ENCODE peak calls at places on chromosomes 12 and 14, in four cellular contexts. E is Peyer's patch, Z is lung, Y is suprapubic skin. F is an unnamed sample.

GRCh38 chr14:61262082-61262481 is 19.1 kb downstream of the TMEM30B start:
- DNase-seq in E (no peak), Z (no peak), Y (no peak), F (no peak)

GRCh38 chr12:93662961-93663728 is 14.0 kb upstream of the CRADD start:
- DNase-seq in E (peak; percentile 51), Z (no peak), Y (no peak), F (peak; percentile 37)

GRCh38 chr14:26595922-26596721 is 1.7 kb downstream of the NOVA1 start:
- DNase-seq in E (no peak), Z (no peak), Y (no peak), F (no peak)

GRCh38 chr14:101039755-101040138 is 136.2 kb upstream of the RTL1 start:
- DNase-seq in E (peak; percentile 37), Z (no peak), Y (no peak), F (no peak)

GRCh38 chr14:37591311-37591940 is 3.6 kb downstream of the FOXA1 start:
- DNase-seq in E (peak; percentile 71), Z (no peak), Y (no peak), F (no peak)

GRCh38 chr14:100830681-100831080 is 4.8 kb downstream of the MEG3 start:
- DNase-seq in E (no peak), Z (no peak), Y (no peak), F (no peak)

GRCh38 chr14:90384543-90384911 is 12.3 kb upstream of the CALM1 start:
- DNase-seq in E (no peak), Z (no peak), Y (no peak), F (no peak)

GRCh38 chr14:23787436-23787835 is 151.3 kb downstream of the DHRS2 start:
- DNase-seq in E (no peak), Z (no peak), Y (no peak), F (no peak)

GRCh38 chr12:53492188-53492587 is 7.1 kb downstream of the MAP3K12 start:
- DNase-seq in E (no peak), Z (no peak), Y (no peak), F (no peak)

GRCh38 chr12:107399061-107399460 is 286.5 kb upstream of the PWP1 start:
- DNase-seq in E (no peak), Z (no peak), Y (no peak), F (no peak)

GRCh38 chr14:50559990-50560928 is at the start of gene ATL1:
- DNase-seq in E (peak; percentile 72), Z (peak; percentile 73), Y (peak; percentile 81), F (peak; percentile 63)

GRCh38 chr12:110809149-110809548 is 37.6 kb upstream of the CCDC63 start:
- DNase-seq in E (no peak), Z (no peak), Y (no peak), F (no peak)

GRCh38 chr12:47816646-47817271 is 2.9 kb downstream of the HDAC7 start:
- DNase-seq in E (peak; percentile 47), Z (no peak), Y (no peak), F (no peak)

GRCh38 chr14:61462566-61463195 is 141.3 kb downstream of the PRKCH start:
- DNase-seq in E (no peak), Z (no peak), Y (no peak), F (no peak)

GRCh38 chr12:6451348-6452244 is at the start of gene TAPBPL:
- DNase-seq in E (peak; percentile 89), Z (peak; percentile 84), Y (peak; percentile 85), F (peak; percentile 93)

F was measured in testis.